ENCODE peak calls at places on chromosome 5, in eight cellular contexts. P, B, U, N, C, A, E and I are unnamed samples.

GRCh38 chr5:45205403-45205961 is 396.7 kb downstream of the MRPS30 start:
- DNase-seq in B (no peak), N (no peak), E (no peak), U (no peak), C (no peak), A (no peak), P (no peak), I (no peak)

GRCh38 chr5:80713640-80714039 is 58.9 kb upstream of the DHFR start:
- DNase-seq in U (no peak), N (no peak), C (no peak), B (no peak), A (no peak), P (no peak), E (no peak), I (no peak)

GRCh38 chr5:158639876-158640570 is 459.7 kb downstream of the EBF1 start:
- DNase-seq in A (no peak), N (no peak), U (no peak), P (peak; percentile 58), B (no peak), C (peak; percentile 58), E (peak; percentile 35), I (no peak)

GRCh38 chr5:96714951-96715451 is 52.8 kb downstream of the CAST start:
- DNase-seq in U (peak; percentile 40), B (peak; percentile 27), C (peak; percentile 87), N (peak; percentile 48), A (no peak), P (peak; percentile 62), E (no peak), I (peak; percentile 61)

GRCh38 chr5:95620030-95620869 is at the start of gene GPR150:
- DNase-seq in E (no peak), P (peak; percentile 61), U (peak; percentile 29), A (no peak), C (no peak), B (peak; percentile 84), N (peak; percentile 41), I (no peak)

GRCh38 chr5:54329731-54330709 is 19.6 kb upstream of the ARL15 start:
- DNase-seq in A (no peak), B (no peak), E (peak; percentile 99), P (peak; percentile 98), U (no peak), C (peak; percentile 66), N (no peak), I (peak; percentile 98)

GRCh38 chr5:62982348-62982747 is 403.7 kb downstream of the LRRC70 start:
- DNase-seq in B (no peak), P (no peak), U (no peak), N (no peak), E (no peak), C (no peak), A (no peak), I (no peak)

GRCh38 chr5:151703227-151703626 is 16.5 kb upstream of the SPARC start:
- DNase-seq in A (no peak), P (no peak), N (no peak), E (no peak), B (no peak), C (no peak), U (peak; percentile 75), I (no peak)

GRCh38 chr5:81290146-81290545 is 11.2 kb upstream of the ZCCHC9 start:
- DNase-seq in A (no peak), N (no peak), U (no peak), C (no peak), P (no peak), B (no peak), E (no peak), I (no peak)

GRCh38 chr5:125526940-125527339 is 780.5 kb upstream of the ZNF608 start:
- DNase-seq in U (no peak), N (no peak), A (no peak), E (no peak), P (no peak), B (no peak), C (no peak), I (peak; percentile 9)

GRCh38 chr5:123138774-123139173 is 49.7 kb downstream of the PRDM6 start:
- DNase-seq in U (no peak), P (no peak), C (no peak), E (no peak), A (no peak), N (no peak), B (no peak), I (no peak)

GRCh38 chr5:168654225-168654624 is 75.1 kb upstream of the PANK3 start:
- DNase-seq in N (no peak), P (no peak), U (no peak), B (no peak), E (no peak), C (peak; percentile 77), A (peak; percentile 60), I (no peak)

GRCh38 chr5:139664727-139665351 is 16.7 kb downstream of the CXXC5 start:
- DNase-seq in P (no peak), U (peak; percentile 64), A (no peak), N (no peak), B (no peak), E (no peak), C (no peak), I (no peak)

GRCh38 chr5:82347213-82347947 is 69.2 kb upstream of the RPS23 start:
- DNase-seq in U (no peak), E (no peak), P (peak; percentile 71), A (peak; percentile 21), C (peak; percentile 84), N (no peak), B (no peak), I (no peak)

GRCh38 chr5:1152771-1153282 is 41.0 kb upstream of the SLC12A7 start:
- DNase-seq in U (no peak), B (peak; percentile 75), N (no peak), P (peak; percentile 14), E (no peak), A (no peak), C (no peak), I (no peak)

GRCh38 chr5:180353226-180353962 is at the start of gene GFPT2:
- DNase-seq in C (peak; percentile 67), N (peak; percentile 57), A (peak; percentile 93), E (no peak), U (peak; percentile 20), B (peak; percentile 44), P (peak; percentile 66), I (peak; percentile 4)

GRCh38 chr5:72452515-72453259 is 54.5 kb downstream of the ZNF366 start:
- DNase-seq in B (no peak), U (no peak), N (no peak), P (peak; percentile 88), C (peak; percentile 95), E (peak; percentile 33), A (peak; percentile 80), I (peak; percentile 54)

GRCh38 chr5:168477060-168477459 is 9.2 kb upstream of the RARS1 start:
- DNase-seq in A (no peak), B (no peak), C (peak; percentile 23), N (no peak), U (no peak), E (no peak), P (peak; percentile 51), I (no peak)

GRCh38 chr5:172548311-172548731 is 92.7 kb upstream of the NEURL1B start:
- DNase-seq in N (no peak), P (no peak), B (no peak), U (no peak), E (no peak), C (no peak), A (no peak), I (no peak)

GRCh38 chr5:173792781-173793547 is 95.2 kb upstream of the CPEB4 start:
- DNase-seq in E (no peak), N (no peak), P (no peak), C (no peak), B (no peak), U (no peak), A (no peak), I (no peak)

GRCh38 chr5:95619096-95619495 is 791 bp upstream of the GPR150 start:
- DNase-seq in N (no peak), P (peak; percentile 42), U (no peak), A (no peak), E (no peak), B (no peak), C (peak; percentile 23), I (no peak)

GRCh38 chr5:143921525-143922311 is 109.8 kb downstream of the HMHB1 start:
- DNase-seq in N (no peak), C (peak; percentile 89), P (peak; percentile 98), E (peak; percentile 97), U (no peak), B (no peak), A (no peak), I (peak; percentile 95)

GRCh38 chr5:136210259-136210658 is 17.3 kb upstream of the SMIM32 start:
- DNase-seq in E (no peak), U (no peak), N (no peak), P (peak; percentile 29), C (no peak), B (no peak), A (no peak), I (no peak)

GRCh38 chr5:178336889-178337785 is 104.5 kb upstream of the PHYKPL start:
- DNase-seq in B (no peak), E (no peak), N (no peak), U (no peak), A (no peak), C (no peak), P (no peak), I (no peak)

GRCh38 chr5:1926071-1926440 is 43.3 kb upstream of the IRX4 start:
- DNase-seq in N (no peak), C (no peak), P (no peak), B (no peak), A (no peak), E (no peak), U (no peak), I (no peak)

GRCh38 chr5:106092455-106092854 is 1578.3 kb downstream of the EFNA5 start:
- DNase-seq in C (peak; percentile 9), A (no peak), U (no peak), E (no peak), B (no peak), N (no peak), P (no peak), I (no peak)

GRCh38 chr5:122493776-122494518 is 181.9 kb downstream of the SNCAIP start:
- DNase-seq in P (no peak), A (no peak), C (no peak), N (no peak), E (no peak), U (no peak), B (peak; percentile 29), I (no peak)

GRCh38 chr5:58458851-58459275 is 1.0 kb downstream of the PLK2 start:
- DNase-seq in P (no peak), E (no peak), U (no peak), N (no peak), A (no peak), B (no peak), C (no peak), I (peak; percentile 62)

GRCh38 chr5:59542841-59543825 is 350.4 kb downstream of the PDE4D start:
- DNase-seq in E (no peak), P (no peak), N (no peak), B (peak; percentile 5), C (no peak), A (no peak), U (no peak), I (no peak)

GRCh38 chr5:77709993-77710392 is 66.1 kb downstream of the TBCA start:
- DNase-seq in A (no peak), B (no peak), P (no peak), N (no peak), U (no peak), E (no peak), C (no peak), I (no peak)

GRCh38 chr5:94422819-94423218 is 195.6 kb downstream of the KIAA0825 start:
- DNase-seq in A (no peak), C (peak; percentile 13), E (no peak), U (no peak), P (peak; percentile 45), B (no peak), N (no peak), I (peak; percentile 69)

GRCh38 chr5:1282139-1282992 is 12.5 kb downstream of the TERT start:
- DNase-seq in P (peak; percentile 37), U (no peak), C (no peak), E (no peak), B (no peak), A (no peak), N (no peak), I (peak; percentile 19)

GRCh38 chr5:170278611-170279500 is 18.7 kb downstream of the LCP2 start:
- DNase-seq in N (peak; percentile 82), A (no peak), C (no peak), B (no peak), P (no peak), E (no peak), U (no peak), I (no peak)

GRCh38 chr5:59685806-59686205 is 207.7 kb downstream of the PDE4D start:
- DNase-seq in A (no peak), P (no peak), B (no peak), E (no peak), N (no peak), U (no peak), C (no peak), I (no peak)